ENCODE peak calls at places on chromosomes 11 and 22, in six cellular contexts. Z, E, S, P, K and N are unnamed samples.

GRCh38 chr11:44112083-44112865 is 16.8 kb downstream of the EXT2 start:
- DNase-seq in S (peak), P (no peak), Z (peak), E (no peak), K (peak), N (no peak)

GRCh38 chr11:61733120-61733978 is 19.1 kb upstream of the MYRF start:
- DNase-seq in S (peak), E (peak), K (peak), P (peak), Z (peak), N (peak)

GRCh38 chr11:86152006-86152862 is 83.3 kb upstream of the PICALM start:
- DNase-seq in K (no peak), E (no peak), S (no peak), P (no peak), Z (peak), N (no peak)

GRCh38 chr11:37506516-37506915 is 908.5 kb upstream of the RAG2 start:
- DNase-seq in K (peak), S (no peak), E (no peak), P (no peak), Z (peak), N (no peak)

GRCh38 chr11:63445720-63446119 is 45.2 kb downstream of the PLAAT5 start:
- DNase-seq in Z (peak), P (no peak), K (no peak), E (no peak), S (no peak), N (no peak)

GRCh38 chr11:96704847-96705246 is 315.0 kb downstream of the JRKL start:
- DNase-seq in E (no peak), K (peak), Z (peak), S (no peak), P (no peak), N (no peak)

GRCh38 chr11:10263929-10264328 is 30.1 kb downstream of the SBF2 start:
- DNase-seq in Z (peak), K (no peak), S (no peak), E (no peak), P (no peak), N (no peak)

GRCh38 chr22:24128631-24129601 is 52.4 kb upstream of the SUSD2 start:
- DNase-seq in S (peak), E (no peak), P (no peak), K (no peak), Z (no peak), N (no peak)

GRCh38 chr22:45155050-45155840 is 8.5 kb upstream of the NUP50 start:
- DNase-seq in E (no peak), Z (peak), P (no peak), K (no peak), S (no peak), N (no peak)

GRCh38 chr11:66313321-66314185 is 3.3 kb downstream of the CD248 start:
- DNase-seq in P (peak), S (no peak), E (peak), K (peak), Z (peak), N (no peak)

GRCh38 chr11:66315921-66316811 is 678 bp downstream of the CD248 start:
- DNase-seq in S (no peak), K (no peak), E (peak), P (peak), Z (peak), N (no peak)

GRCh38 chr11:66314186-66314501 is 2.7 kb downstream of the CD248 start:
- DNase-seq in K (no peak), Z (no peak), S (no peak), E (no peak), P (no peak), N (no peak)

GRCh38 chr11:66315498-66315885 is 1.4 kb downstream of the CD248 start:
- DNase-seq in P (no peak), Z (no peak), E (no peak), K (no peak), S (no peak), N (no peak)

DNA sequence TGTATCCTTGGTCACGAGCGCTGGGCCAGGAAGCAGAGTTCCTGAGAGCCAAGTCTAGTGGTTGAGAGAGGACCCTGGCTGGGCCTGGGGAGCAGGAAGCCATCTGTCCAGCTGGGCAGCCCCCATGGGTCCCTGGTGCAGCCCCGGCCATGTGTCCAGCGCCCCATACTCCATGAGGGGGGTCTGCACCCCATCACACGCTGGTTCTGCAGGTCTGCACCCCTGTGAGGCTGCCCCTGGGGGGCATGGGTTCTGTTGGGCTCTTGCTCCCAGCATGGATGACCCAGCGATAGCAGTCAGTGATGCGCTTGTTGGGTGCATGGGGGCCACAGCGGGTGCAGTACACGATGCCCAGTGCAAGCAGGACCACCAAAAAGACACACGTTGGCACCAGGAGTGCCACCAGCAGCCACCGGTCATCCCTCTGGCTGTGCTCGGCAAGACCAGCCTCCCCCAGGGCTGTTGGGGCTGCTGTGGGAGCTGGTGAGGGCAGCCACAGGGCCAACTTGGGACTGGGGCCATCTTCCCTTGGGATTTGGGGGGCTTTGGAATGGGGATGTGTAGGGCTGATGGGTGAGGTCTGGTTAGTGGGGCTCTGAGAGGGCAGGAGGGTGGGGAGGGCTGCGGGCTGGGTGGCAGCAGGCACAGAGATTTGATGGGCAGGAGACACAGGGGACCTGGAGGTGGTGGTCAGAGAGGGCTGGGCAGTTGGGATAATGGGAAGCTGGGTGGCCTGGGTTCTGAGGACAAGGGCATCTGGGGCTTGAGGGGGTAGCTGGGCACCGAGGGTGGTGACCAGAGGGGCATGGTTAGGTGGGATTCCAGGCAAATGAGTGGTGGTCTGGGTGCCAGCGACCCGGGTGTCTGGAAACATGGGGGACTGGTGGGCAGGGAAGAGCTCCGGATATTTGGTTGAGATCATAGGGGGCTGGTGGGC is 2.0 kb downstream of the CD248 start:
- DNase-seq in K (no peak), P (no peak), Z (no peak), E (no peak), S (no peak), N (no peak)
- H3K27ac ChIP-seq in K (peak), P (no peak), Z (peak), E (no peak), S (no peak), N (peak)

GRCh38 chr11:99693941-99694492 is 673.3 kb downstream of the CNTN5 start:
- DNase-seq in Z (peak), K (peak), P (no peak), S (no peak), E (no peak), N (no peak)
- H3K27ac ChIP-seq in Z (no peak), K (no peak), P (no peak), S (no peak), E (no peak), N (no peak)

GRCh38 chr11:114140826-114141225 is 81.3 kb downstream of the ZBTB16 start:
- DNase-seq in E (no peak), Z (no peak), P (no peak), K (no peak), S (no peak), N (no peak)
- H3K27ac ChIP-seq in E (no peak), Z (no peak), P (no peak), K (no peak), S (no peak), N (peak)

GRCh38 chr11:109514313-109515018 is 92.5 kb downstream of the C11orf87 start:
- DNase-seq in E (no peak), Z (no peak), S (no peak), K (no peak), P (no peak), N (no peak)
- H3K27ac ChIP-seq in E (no peak), Z (no peak), S (no peak), K (no peak), P (no peak), N (no peak)

DNA sequence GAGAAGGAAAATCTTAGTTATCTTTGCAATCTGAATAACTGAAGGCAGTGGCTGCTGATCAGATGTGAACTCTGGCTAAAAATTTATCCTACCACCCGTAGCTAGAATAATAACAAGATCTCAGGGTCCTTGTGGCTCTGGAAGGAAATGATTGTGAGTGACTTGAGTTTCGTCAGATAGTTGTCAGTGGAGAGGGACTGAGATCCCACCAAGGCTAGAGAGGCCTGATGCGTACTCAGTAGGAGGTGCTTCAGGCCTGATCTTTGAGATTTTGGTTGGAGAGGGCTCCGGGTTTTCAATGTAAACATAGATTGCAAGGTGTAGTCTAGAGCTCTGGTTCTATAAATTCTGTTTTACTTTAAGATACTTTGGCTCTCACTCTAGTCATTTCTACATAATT is 1.4 kb downstream of the MADD start:
- DNase-seq in K (no peak), E (no peak), S (no peak), Z (no peak), P (no peak), N (no peak)
- H3K27ac ChIP-seq in K (no peak), E (no peak), S (peak), Z (peak), P (peak), N (peak)

GRCh38 chr11:36399745-36400144 is 103.7 kb downstream of the PRR5L start:
- DNase-seq in P (no peak), S (no peak), E (no peak), K (peak), Z (no peak), N (no peak)
- H3K27ac ChIP-seq in P (no peak), S (no peak), E (no peak), K (peak), Z (no peak), N (no peak)

GRCh38 chr11:65119670-65119995 is 2.1 kb upstream of the ZNHIT2 start:
- DNase-seq in Z (no peak), S (peak), E (no peak), K (no peak), P (no peak), N (no peak)
- H3K27ac ChIP-seq in Z (no peak), S (no peak), E (no peak), K (peak), P (no peak), N (peak)

DNA sequence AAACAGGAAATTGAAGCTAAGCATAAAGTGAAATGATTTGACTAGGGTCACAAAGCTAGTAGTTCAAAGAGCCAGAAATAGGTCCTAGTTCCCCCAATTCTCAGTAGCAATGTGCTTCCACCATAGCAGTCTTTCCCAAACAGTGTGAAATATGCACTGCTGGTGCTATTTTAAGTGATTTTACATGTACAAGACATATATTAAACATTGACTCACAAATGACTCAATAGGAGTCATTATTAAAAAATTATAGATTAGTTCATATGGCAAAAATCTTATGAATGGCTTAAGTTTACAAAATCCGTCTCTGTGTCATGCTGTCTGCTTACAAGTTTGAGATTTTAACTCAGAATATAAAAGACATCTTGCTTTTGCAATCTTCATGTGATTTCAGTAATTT is 21.4 kb downstream of the KIF18A start:
- DNase-seq in P (no peak), S (no peak), K (no peak), E (no peak), Z (no peak), N (no peak)
- H3K27ac ChIP-seq in P (no peak), S (no peak), K (no peak), E (no peak), Z (no peak), N (no peak)

DNA sequence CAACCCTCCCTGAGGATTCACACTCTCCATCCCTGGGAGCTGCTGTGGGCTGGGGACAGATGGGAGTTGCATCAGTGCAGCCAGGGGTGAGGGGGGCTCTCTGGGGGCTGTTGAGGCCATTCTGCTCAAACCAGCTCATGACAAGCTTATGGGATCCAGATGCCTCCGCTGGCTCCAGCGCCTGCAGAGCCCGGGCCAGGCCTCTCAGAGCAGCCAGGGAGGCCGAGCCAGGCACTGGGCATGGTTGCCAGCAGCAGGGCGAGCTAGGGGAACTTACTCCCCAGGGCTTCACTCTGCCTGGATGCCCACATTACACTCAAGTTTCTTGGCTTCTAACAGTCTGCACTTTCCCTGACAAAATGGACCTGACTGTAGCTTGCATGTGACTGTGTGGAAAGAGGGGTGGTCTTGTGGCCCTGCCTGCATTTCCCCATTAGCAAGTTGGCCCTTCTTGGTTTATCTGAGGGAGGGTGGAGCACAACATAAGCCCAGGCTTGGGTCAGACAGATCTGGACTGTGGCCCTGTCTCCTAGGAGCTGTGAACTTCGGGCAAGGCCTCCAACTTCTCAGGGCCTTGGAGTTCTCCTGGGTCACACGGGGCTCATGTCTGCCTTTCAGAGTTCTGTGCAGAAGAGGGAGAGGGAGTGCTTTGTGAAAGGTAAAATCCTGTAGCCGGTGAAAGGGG is 34.5 kb upstream of the CYB5R3 start:
- DNase-seq in P (no peak), E (no peak), Z (peak), K (peak), S (no peak), N (no peak)
- H3K27ac ChIP-seq in P (no peak), E (no peak), Z (peak), K (peak), S (no peak), N (peak)